ENCODE peak calls at places on chromosomes 1 and 21, in four cellular contexts. One of them, this sample, is unnamed.

GRCh38 chr1:154847891-154848290 is 22.2 kb downstream of the KCNN3 start:
- DNase-seq in Daoy: peak; percentile 47
- DNase-seq in PC-9: no peak
- DNase-seq in AG09309: no peak
- DNase-seq in this sample: no peak

GRCh38 chr1:232669981-232670763 is 40.2 kb upstream of the SIPA1L2 start:
- DNase-seq in Daoy: peak; percentile 92
- DNase-seq in PC-9: no peak
- DNase-seq in AG09309: peak; percentile 7
- DNase-seq in this sample: no peak

GRCh38 chr1:1181938-1182410 is 8.3 kb downstream of the TTLL10 start:
- DNase-seq in Daoy: no peak
- DNase-seq in PC-9: no peak
- DNase-seq in AG09309: no peak
- DNase-seq in this sample: no peak

GRCh38 chr1:31768939-31769704 is 5.0 kb upstream of the ADGRB2 start:
- DNase-seq in Daoy: no peak
- DNase-seq in PC-9: no peak
- DNase-seq in AG09309: no peak
- DNase-seq in this sample: no peak

GRCh38 chr1:222948079-222948478 is 133.2 kb downstream of the DISP1 start:
- DNase-seq in Daoy: no peak
- DNase-seq in PC-9: no peak
- DNase-seq in AG09309: no peak
- DNase-seq in this sample: no peak

GRCh38 chr1:46622341-46622740 is 5.7 kb upstream of the MOB3C start:
- DNase-seq in Daoy: peak; percentile 42
- DNase-seq in PC-9: peak; percentile 46
- DNase-seq in AG09309: no peak
- DNase-seq in this sample: peak; percentile 46

GRCh38 chr1:99228153-99228552 is 36.1 kb upstream of the PLPPR4 start:
- DNase-seq in Daoy: no peak
- DNase-seq in PC-9: no peak
- DNase-seq in AG09309: no peak
- DNase-seq in this sample: no peak

GRCh38 chr1:187203257-187203656 is 374.5 kb downstream of the PLA2G4A start:
- DNase-seq in Daoy: peak; percentile 69
- DNase-seq in PC-9: peak; percentile 7
- DNase-seq in AG09309: no peak
- DNase-seq in this sample: no peak

GRCh38 chr21:46172863-46173528 is 11.3 kb downstream of the SPATC1L start:
- DNase-seq in Daoy: no peak
- DNase-seq in PC-9: no peak
- DNase-seq in AG09309: no peak
- DNase-seq in this sample: no peak

GRCh38 chr21:43343095-43343991 is 83.6 kb downstream of the SIK1 start:
- DNase-seq in Daoy: no peak
- DNase-seq in PC-9: peak; percentile 94
- DNase-seq in AG09309: no peak
- DNase-seq in this sample: no peak

GRCh38 chr1:162612606-162613400 is 19.5 kb upstream of the DDR2 start:
- DNase-seq in Daoy: no peak
- DNase-seq in PC-9: no peak
- DNase-seq in AG09309: peak; percentile 40
- DNase-seq in this sample: no peak

GRCh38 chr1:3629561-3630160 is 4.8 kb downstream of the TPRG1L start:
- DNase-seq in Daoy: no peak
- DNase-seq in PC-9: no peak
- DNase-seq in AG09309: no peak
- DNase-seq in this sample: no peak

GRCh38 chr1:22452401-22452963 is 831 bp downstream of the ZBTB40 start:
- DNase-seq in Daoy: peak; percentile 36
- DNase-seq in PC-9: no peak
- DNase-seq in AG09309: no peak
- DNase-seq in this sample: peak; percentile 22

GRCh38 chr1:151310986-151311385 is 16.2 kb downstream of the PI4KB start:
- DNase-seq in Daoy: no peak
- DNase-seq in PC-9: no peak
- DNase-seq in AG09309: no peak
- DNase-seq in this sample: no peak

GRCh38 chr1:241713316-241713715 is 61.2 kb downstream of the WDR64 start:
- DNase-seq in Daoy: no peak
- DNase-seq in PC-9: no peak
- DNase-seq in AG09309: no peak
- DNase-seq in this sample: no peak

GRCh38 chr21:43274022-43274945 is 105.5 kb downstream of the CRYAA start:
- DNase-seq in Daoy: no peak
- DNase-seq in PC-9: no peak
- DNase-seq in AG09309: no peak
- DNase-seq in this sample: no peak

GRCh38 chr1:85091647-85092295 is 43.5 kb upstream of the MCOLN3 start:
- DNase-seq in Daoy: peak; percentile 18
- DNase-seq in PC-9: no peak
- DNase-seq in AG09309: no peak
- DNase-seq in this sample: no peak

GRCh38 chr1:54475357-54476230 is 69.4 kb upstream of the SSBP3 start:
- DNase-seq in Daoy: no peak
- DNase-seq in PC-9: no peak
- DNase-seq in AG09309: no peak
- DNase-seq in this sample: no peak

GRCh38 chr21:30979054-30979453 is 59.2 kb downstream of the KRTAP19-8 start:
- DNase-seq in Daoy: peak; percentile 14
- DNase-seq in PC-9: no peak
- DNase-seq in AG09309: no peak
- DNase-seq in this sample: no peak

GRCh38 chr1:31787786-31788137 is 23.6 kb upstream of the ADGRB2 start:
- DNase-seq in Daoy: no peak
- DNase-seq in PC-9: no peak
- DNase-seq in AG09309: no peak
- DNase-seq in this sample: no peak

GRCh38 chr1:108149796-108150467 is 50.2 kb downstream of the SLC25A24 start:
- DNase-seq in Daoy: no peak
- DNase-seq in PC-9: no peak
- DNase-seq in AG09309: no peak
- DNase-seq in this sample: peak; percentile 29

GRCh38 chr1:235783148-235783776 is 83.4 kb downstream of the LYST start:
- DNase-seq in Daoy: peak; percentile 7
- DNase-seq in PC-9: peak; percentile 9
- DNase-seq in AG09309: peak; percentile 27
- DNase-seq in this sample: peak; percentile 8

GRCh38 chr1:228453614-228454013 is 33.6 kb upstream of the RNF187 start:
- DNase-seq in Daoy: no peak
- DNase-seq in PC-9: no peak
- DNase-seq in AG09309: no peak
- DNase-seq in this sample: no peak

GRCh38 chr1:154599658-154600057 is 8.3 kb downstream of the ADAR start:
- DNase-seq in Daoy: no peak
- DNase-seq in PC-9: no peak
- DNase-seq in AG09309: no peak
- DNase-seq in this sample: no peak

GRCh38 chr1:168341576-168341975 is 60.9 kb downstream of the TBX19 start:
- DNase-seq in Daoy: peak; percentile 54
- DNase-seq in PC-9: no peak
- DNase-seq in AG09309: peak; percentile 42
- DNase-seq in this sample: peak; percentile 11

GRCh38 chr1:10438677-10439163 is 8.5 kb downstream of the CENPS start:
- DNase-seq in Daoy: no peak
- DNase-seq in PC-9: no peak
- DNase-seq in AG09309: no peak
- DNase-seq in this sample: no peak

GRCh38 chr1:1752671-1753606 is 25.3 kb downstream of the NADK start:
- DNase-seq in Daoy: no peak
- DNase-seq in PC-9: no peak
- DNase-seq in AG09309: no peak
- DNase-seq in this sample: no peak

GRCh38 chr1:244920911-244921310 is 56.6 kb upstream of the HNRNPU start:
- DNase-seq in Daoy: no peak
- DNase-seq in PC-9: no peak
- DNase-seq in AG09309: no peak
- DNase-seq in this sample: no peak

GRCh38 chr1:8903908-8904650 is 25.6 kb upstream of the ENO1 start:
- DNase-seq in Daoy: peak; percentile 95
- DNase-seq in PC-9: peak; percentile 91
- DNase-seq in AG09309: peak; percentile 95
- DNase-seq in this sample: peak; percentile 91

GRCh38 chr1:94726981-94727685 is 93.0 kb upstream of the SLC44A3 start:
- DNase-seq in Daoy: no peak
- DNase-seq in PC-9: no peak
- DNase-seq in AG09309: no peak
- DNase-seq in this sample: no peak

GRCh38 chr21:25735895-25736597 is 1.3 kb downstream of the GABPA start:
- DNase-seq in Daoy: peak; percentile 4
- DNase-seq in PC-9: no peak
- DNase-seq in AG09309: no peak
- DNase-seq in this sample: no peak